ENCODE peak calls at places on chromosomes 7 and 10, in five cellular contexts. O, K, E, R and F are unnamed samples.

GRCh38 chr10:120048358-120048757 is 155.8 kb downstream of the SEC23IP start:
- DNase-seq in O (no peak), K (no peak), E (no peak), R (no peak), F (no peak)

GRCh38 chr7:158368449-158368848 is 219.2 kb downstream of the PTPRN2 start:
- DNase-seq in O (no peak), K (peak), E (peak), R (no peak), F (no peak)

GRCh38 chr7:104903044-104903443 is 111.0 kb upstream of the KMT2E start:
- DNase-seq in O (peak), K (no peak), E (no peak), R (no peak), F (no peak)

GRCh38 chr10:93079663-93080349 is 6.1 kb downstream of the CYP26A1 start:
- DNase-seq in O (no peak), K (peak), E (peak), R (no peak), F (no peak)

GRCh38 chr7:2662273-2663120 is 25.5 kb upstream of the AMZ1 start:
- DNase-seq in O (no peak), K (peak), E (no peak), R (no peak), F (no peak)

GRCh38 chr10:97517778-97518561 is 19.2 kb downstream of the UBTD1 start:
- DNase-seq in O (no peak), K (peak), E (no peak), R (no peak), F (no peak)

GRCh38 chr7:22782616-22783232 is 39.9 kb downstream of the TOMM7 start:
- DNase-seq in O (peak), K (peak), E (peak), R (no peak), F (no peak)

GRCh38 chr7:133556553-133556952 is 303.7 kb downstream of the EXOC4 start:
- DNase-seq in O (no peak), K (no peak), E (no peak), R (no peak), F (no peak)

GRCh38 chr7:2873686-2874551 is 29.8 kb upstream of the GNA12 start:
- DNase-seq in O (peak), K (no peak), E (no peak), R (peak), F (no peak)

GRCh38 chr7:120337308-120337907 is 64.4 kb downstream of the KCND2 start:
- DNase-seq in O (peak), K (no peak), E (no peak), R (no peak), F (no peak)

GRCh38 chr10:78977761-78978305 is 90.9 kb upstream of the ZMIZ1 start:
- DNase-seq in O (peak), K (no peak), E (peak), R (no peak), F (peak)

GRCh38 chr7:69502358-69502757 is 95.9 kb upstream of the AUTS2 start:
- DNase-seq in O (no peak), K (no peak), E (no peak), R (no peak), F (no peak)

GRCh38 chr10:52740913-52741675 is 31.5 kb downstream of the MBL2 start:
- DNase-seq in O (peak), K (no peak), E (no peak), R (no peak), F (no peak)

GRCh38 chr10:71158251-71158650 is 54.1 kb upstream of the UNC5B start:
- DNase-seq in O (no peak), K (no peak), E (peak), R (no peak), F (no peak)

GRCh38 chr10:79328737-79329504 is 18.3 kb upstream of the PPIF start:
- DNase-seq in O (no peak), K (peak), E (peak), R (no peak), F (no peak)

GRCh38 chr7:91079491-91079890 is 184.7 kb upstream of the FZD1 start:
- DNase-seq in O (peak), K (no peak), E (no peak), R (peak), F (no peak)